ENCODE peak calls at places on chromosomes 16 and 17, in seven cellular contexts. E, P, F, V, O, M and C are unnamed samples.

GRCh38 chr17:13562271-13562800 is 39.4 kb downstream of the HS3ST3A1 start:
- DNase-seq in F (no peak), P (no peak), E (peak; percentile 97), O (no peak), V (no peak), M (no peak), C (no peak)

GRCh38 chr17:45388604-45389325 is 43.9 kb downstream of the ARHGAP27 start:
- DNase-seq in M (no peak), V (no peak), F (no peak), P (no peak), O (no peak), E (peak; percentile 62), C (no peak)

GRCh38 chr16:59048876-59049275 is 314.8 kb upstream of the GOT2 start:
- DNase-seq in F (no peak), M (no peak), P (no peak), E (no peak), V (no peak), O (no peak), C (no peak)

GRCh38 chr17:75504347-75505151 is 10.8 kb downstream of the CASKIN2 start:
- DNase-seq in O (peak; percentile 54), E (no peak), F (peak; percentile 46), P (peak; percentile 67), M (peak; percentile 70), V (no peak), C (no peak)

GRCh38 chr17:3887394-3887793 is 5.5 kb downstream of the CAMKK1 start:
- DNase-seq in O (no peak), E (no peak), M (no peak), P (no peak), V (no peak), F (no peak), C (no peak)

GRCh38 chr17:21194688-21195087 is 19.3 kb downstream of the TMEM11 start:
- DNase-seq in P (no peak), V (no peak), O (no peak), F (no peak), M (no peak), E (peak; percentile 43), C (no peak)

GRCh38 chr17:77286391-77286640 is 145.5 kb downstream of the SEC14L1 start:
- DNase-seq in M (no peak), P (no peak), E (no peak), F (no peak), V (no peak), O (no peak), C (no peak)

GRCh38 chr17:64254755-64255154 is 8.3 kb downstream of the TEX2 start:
- DNase-seq in V (no peak), P (no peak), M (no peak), O (no peak), E (no peak), F (no peak), C (no peak)

GRCh38 chr16:78704421-78704820 is 605.0 kb downstream of the WWOX start:
- DNase-seq in E (no peak), M (no peak), F (no peak), O (no peak), P (no peak), V (no peak), C (no peak)

GRCh38 chr16:80045944-80046660 is 445.6 kb upstream of the MAF start:
- DNase-seq in M (no peak), O (no peak), F (no peak), P (peak; percentile 65), V (no peak), E (no peak), C (no peak)

GRCh38 chr17:74429604-74430384 is 2.1 kb upstream of the GPRC5C start:
- DNase-seq in O (no peak), F (no peak), V (no peak), E (no peak), M (no peak), P (peak; percentile 49), C (no peak)

GRCh38 chr17:81514735-81515529 is 2.3 kb upstream of the ACTG1 start:
- DNase-seq in M (peak; percentile 82), P (peak; percentile 89), V (peak; percentile 71), E (peak; percentile 82), F (peak; percentile 55), O (peak; percentile 93), C (no peak)

DNA sequence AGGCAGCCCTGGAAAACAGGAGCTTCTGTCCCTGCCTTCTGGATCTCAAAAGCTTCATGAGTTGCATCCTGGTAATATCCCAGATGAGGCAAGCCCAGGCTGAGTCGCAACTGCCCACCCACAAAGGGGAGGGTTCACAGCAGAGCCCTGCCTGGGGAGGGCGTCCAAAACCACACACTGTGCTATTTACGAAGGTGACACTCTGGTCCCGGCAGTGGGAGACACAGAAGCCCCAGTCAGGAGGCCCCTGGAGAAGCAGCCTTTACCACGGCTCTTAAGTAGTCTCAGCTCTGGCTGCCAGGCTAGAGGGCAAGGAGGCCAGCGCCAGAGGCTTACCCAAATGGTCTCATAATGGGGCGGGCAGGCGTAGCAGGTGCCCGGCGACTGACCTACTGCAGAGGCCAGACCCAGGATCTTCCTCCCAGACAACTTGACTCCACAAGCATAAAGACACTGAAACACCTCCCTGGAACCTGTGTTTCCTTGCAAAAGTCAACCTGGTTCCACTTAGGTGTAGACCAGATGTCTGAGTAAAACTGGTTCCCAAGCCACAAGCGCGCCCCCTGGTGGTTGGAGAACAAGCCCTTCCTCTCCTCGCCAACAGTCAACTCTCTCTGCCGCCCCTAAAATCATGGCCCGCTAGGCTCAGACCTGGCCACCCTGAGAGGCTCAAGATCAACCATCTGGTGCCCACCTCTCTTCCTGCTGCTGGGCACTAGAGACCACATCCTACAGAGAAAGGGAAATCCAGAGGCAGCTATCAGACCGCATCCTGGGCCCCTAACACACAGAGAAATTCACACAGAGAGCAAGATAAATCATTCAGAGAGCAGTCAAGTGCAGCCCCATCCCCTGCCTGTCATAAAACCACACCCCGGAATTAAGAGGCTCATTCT is 5.2 kb downstream of the AXIN2 start:
- DNase-seq in O (peak; percentile 43), F (peak; percentile 51), M (peak; percentile 75), V (peak; percentile 66), P (peak; percentile 90), E (peak; percentile 50), C (peak; percentile 21)
- H3K27ac ChIP-seq in O (no peak overlapping the region), F (no peak overlapping the region), M (no peak overlapping the region), V (peak overlapping the region; percentile 86), P (no peak overlapping the region), E (no peak overlapping the region), C (no peak overlapping the region)

GRCh38 chr17:47161988-47162622 is 27.0 kb downstream of the CDC27 start:
- DNase-seq in E (no peak), V (no peak), M (peak; percentile 14), P (no peak), O (no peak), F (peak; percentile 20), C (no peak)
- H3K4me3 ChIP-seq in E (no peak overlapping the region), V (no peak overlapping the region), M (peak overlapping the region; percentile 34), P (no peak overlapping the region), O (no peak overlapping the region), F (peak overlapping the region; percentile 26), C (no peak overlapping the region)

GRCh38 chr17:27236710-27237315 is 57.1 kb upstream of the WSB1 start:
- DNase-seq in F (peak; percentile 68), M (peak; percentile 72), P (peak; percentile 73), E (peak; percentile 75), O (peak; percentile 61), V (peak; percentile 61), C (peak; percentile 40)

GRCh38 chr17:27233783-27234182 is 60.1 kb upstream of the WSB1 start:
- DNase-seq in O (no peak), P (no peak), V (no peak), M (no peak), F (no peak), E (no peak), C (no peak)

GRCh38 chr17:27233059-27233458 is 60.9 kb upstream of the WSB1 start:
- DNase-seq in F (no peak), V (no peak), O (no peak), M (no peak), E (no peak), P (no peak), C (no peak)

GRCh38 chr17:27230996-27231395 is 62.9 kb upstream of the WSB1 start:
- DNase-seq in M (no peak), E (no peak), F (no peak), P (no peak), O (no peak), V (no peak), C (no peak)

DNA sequence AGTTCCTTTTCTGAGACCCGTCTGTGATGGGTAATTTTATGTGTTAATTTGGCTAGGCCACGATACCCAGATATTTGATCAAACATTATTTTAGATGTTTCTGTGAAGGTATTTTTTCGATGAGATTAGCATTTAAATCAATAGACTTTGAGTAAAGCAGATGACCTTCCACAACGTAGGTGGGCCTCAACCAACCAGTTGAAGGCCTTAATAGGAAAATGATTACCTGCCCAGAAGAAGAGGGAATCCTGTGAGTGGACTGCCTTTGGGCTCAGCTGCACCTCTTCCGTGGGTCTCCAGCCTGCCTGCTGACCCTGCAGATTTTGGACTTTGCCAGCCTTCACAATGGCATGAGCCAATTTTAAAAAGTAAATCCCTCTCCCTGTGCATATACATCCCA is 61.6 kb upstream of the WSB1 start:
- DNase-seq in M (no peak), F (no peak), E (no peak), O (no peak), P (no peak), V (no peak), C (no peak)
- H2AFZ ChIP-seq in M (no peak overlapping the region), F (no peak overlapping the region), E (no peak overlapping the region), O (no peak overlapping the region), P (no peak overlapping the region), V (no peak overlapping the region), C (no peak overlapping the region)

GRCh38 chr17:38734235-38734633 is 4.1 kb downstream of the CISD3 start:
- DNase-seq in M (no peak), P (no peak), O (no peak), E (no peak), F (no peak), V (no peak), C (no peak)
- H3K27ac ChIP-seq in M (no peak overlapping the region), P (no peak overlapping the region), O (no peak overlapping the region), E (no peak overlapping the region), F (no peak overlapping the region), V (peak overlapping the region; percentile 47), C (no peak overlapping the region)